ENCODE peak calls at places on chromosomes 16 and 17, in seven cellular contexts. Q is effector memory CD4-positive, alpha-beta T cell; W is upper lobe of right lung; M is tibial artery; F is fibroblast of lung; Y is IMR-90; P is lung. H is an unnamed sample.

GRCh38 chr17:15169676-15170075 is 95.5 kb downstream of the PMP22 start:
- DNase-seq in W (no peak), P (no peak), F (peak; percentile 24), M (no peak), Y (peak; percentile 77), Q (no peak), H (no peak)

GRCh38 chr16:69100046-69100765 is 5.2 kb upstream of the HAS3 start:
- DNase-seq in F (no peak), Q (no peak), P (no peak), Y (no peak), W (peak; percentile 66), M (no peak), H (no peak)

GRCh38 chr16:57868913-57869520 is 66.7 kb upstream of the KIFC3 start:
- DNase-seq in P (no peak), M (no peak), W (no peak), F (no peak), Q (no peak), Y (no peak), H (no peak)

GRCh38 chr16:54204756-54205155 is 81.8 kb downstream of the IRX3 start:
- DNase-seq in W (no peak), Y (no peak), F (no peak), M (no peak), P (no peak), Q (no peak), H (no peak)

GRCh38 chr17:27529230-27529796 is 73.1 kb downstream of the KSR1 start:
- DNase-seq in P (peak; percentile 46), W (peak; percentile 77), M (no peak), Y (peak; percentile 76), F (peak; percentile 86), Q (no peak), H (no peak)

GRCh38 chr17:74042744-74043486 is 160.6 kb upstream of the RPL38 start:
- DNase-seq in Y (peak; percentile 33), P (no peak), W (no peak), F (peak; percentile 31), M (peak; percentile 79), Q (no peak), H (no peak)

GRCh38 chr17:178292-179065 is 3.0 kb downstream of the DOC2B start:
- DNase-seq in M (no peak), P (no peak), Q (no peak), Y (no peak), W (no peak), F (no peak), H (no peak)

GRCh38 chr17:64653985-64654355 is 8.1 kb downstream of the SMURF2 start:
- DNase-seq in W (no peak), P (no peak), M (no peak), F (peak; percentile 49), Q (no peak), Y (no peak), H (no peak)

GRCh38 chr16:75789237-75789636 is 62.9 kb upstream of the CPHXL start:
- DNase-seq in Q (no peak), W (no peak), P (no peak), Y (peak; percentile 46), F (peak; percentile 64), M (no peak), H (no peak)

GRCh38 chr16:52480237-52480636 is 66.7 kb downstream of the TOX3 start:
- DNase-seq in F (no peak), P (no peak), W (no peak), Q (no peak), M (no peak), Y (no peak), H (no peak)

GRCh38 chr16:16014329-16015224 is 65.2 kb downstream of the ABCC1 start:
- DNase-seq in W (no peak), Y (peak; percentile 62), M (peak; percentile 98), P (peak; percentile 37), F (peak; percentile 69), Q (no peak), H (no peak)

GRCh38 chr17:42675348-42675983 is 1.3 kb downstream of the PLEKHH3 start:
- DNase-seq in W (peak; percentile 71), F (no peak), Y (no peak), M (peak; percentile 85), P (no peak), Q (no peak), H (no peak)

GRCh38 chr16:641326-642188 is at the start of gene MCRIP2:
- DNase-seq in Q (peak; percentile 38), P (peak; percentile 85), M (peak; percentile 91), F (peak; percentile 72), Y (peak; percentile 61), W (peak; percentile 96), H (peak; percentile 52)

GRCh38 chr17:17813725-17814095 is 23.1 kb downstream of the SREBF1 start:
- DNase-seq in M (no peak), Y (no peak), W (no peak), Q (no peak), F (no peak), P (no peak), H (no peak)

GRCh38 chr16:57585051-57585687 is 42.7 kb downstream of the ADGRG5 start:
- DNase-seq in Y (no peak), W (no peak), P (no peak), Q (no peak), M (no peak), F (no peak), H (no peak)

GRCh38 chr17:79043191-79043930 is 19.4 kb downstream of the C1QTNF1 start:
- DNase-seq in F (no peak), W (peak; percentile 39), P (no peak), Q (no peak), Y (no peak), M (peak; percentile 47), H (no peak)

GRCh38 chr16:69827527-69827926 is 65.4 kb downstream of the WWP2 start:
- DNase-seq in Y (no peak), P (no peak), M (no peak), F (no peak), Q (no peak), W (no peak), H (no peak)

GRCh38 chr16:55480228-55480655 is 1.2 kb downstream of the MMP2 start:
- DNase-seq in Q (no peak), M (peak; percentile 93), F (peak; percentile 95), W (peak; percentile 87), P (peak; percentile 74), Y (peak; percentile 93), H (no peak)

GRCh38 chr17:41178341-41178740 is 320 bp upstream of the KRTAP4-2 start:
- DNase-seq in F (no peak), P (no peak), Q (no peak), M (no peak), Y (peak; percentile 72), W (no peak), H (no peak)

GRCh38 chr16:77445321-77445720 is 10.5 kb upstream of the ADAMTS18 start:
- DNase-seq in W (no peak), Y (no peak), Q (no peak), P (no peak), M (no peak), F (no peak), H (no peak)

GRCh38 chr17:61702450-61702849 is 111.4 kb upstream of the NACA2 start:
- DNase-seq in M (no peak), F (no peak), Y (no peak), W (no peak), Q (no peak), P (no peak), H (no peak)
- H3K9me3 ChIP-seq in M (peaks cover 31% of the 10 kb centered on the region), F (no peaks in the 10 kb centered on the region), Y (peaks cover 19% of the 10 kb centered on the region), W (peaks cover 33% of the 10 kb centered on the region), Q (peaks cover 14% of the 10 kb centered on the region), P (peaks cover 7% of the 10 kb centered on the region), H (peaks cover 9% of the 10 kb centered on the region)

GRCh38 chr17:20300399-20301037 is 166.8 kb downstream of the LGALS9B start:
- DNase-seq in F (no peak), M (no peak), W (no peak), Y (peak; percentile 95), P (no peak), Q (no peak), H (no peak)

GRCh38 chr17:20307325-20307910 is 159.9 kb downstream of the LGALS9B start:
- DNase-seq in Q (no peak), M (no peak), F (no peak), Y (no peak), P (no peak), W (no peak), H (no peak)

GRCh38 chr17:20306924-20307323 is 160.4 kb downstream of the LGALS9B start:
- DNase-seq in Q (no peak), P (no peak), W (no peak), F (no peak), Y (no peak), M (no peak), H (no peak)

GRCh38 chr17:20302191-20302917 is 165.0 kb downstream of the LGALS9B start:
- DNase-seq in Q (no peak), F (no peak), Y (peak; percentile 4), P (no peak), M (no peak), W (no peak), H (no peak)

DNA sequence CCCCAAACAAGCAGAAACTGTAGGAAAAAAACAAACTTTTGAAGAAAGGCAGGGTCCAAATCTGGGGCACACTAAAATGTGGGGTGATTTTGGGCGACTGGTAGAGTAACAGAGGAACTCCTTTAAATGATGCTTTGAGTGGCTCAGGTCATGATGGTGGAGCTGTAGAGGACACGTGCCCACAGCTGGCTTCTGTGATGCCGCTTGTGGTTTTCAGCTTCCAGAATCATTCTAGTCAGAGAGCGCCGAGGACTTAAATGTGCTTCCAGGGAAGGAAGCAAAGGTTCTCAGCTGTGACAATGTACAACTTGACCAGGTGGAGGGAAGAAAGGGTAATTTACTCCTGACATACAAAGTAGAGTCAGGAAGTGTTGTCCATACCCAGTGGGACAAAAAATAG is 162.4 kb downstream of the LGALS9B start:
- DNase-seq in M (no peak), Y (no peak), W (no peak), P (no peak), F (no peak), Q (no peak), H (no peak)
- H3K9me3 ChIP-seq in M (peaks cover 16% of the 10 kb centered on the region), Y (peaks cover 16% of the 10 kb centered on the region), W (peaks cover 13% of the 10 kb centered on the region), P (peaks cover 11% of the 10 kb centered on the region), F (no peaks in the 10 kb centered on the region), Q (peaks cover 3% of the 10 kb centered on the region), H (no peaks in the 10 kb centered on the region)

GRCh38 chr17:22443061-22443460 is 750.7 kb downstream of the KCNJ18 start:
- DNase-seq in Y (no peak), P (no peak), M (no peak), F (no peak), Q (no peak), W (no peak), H (no peak)
- H3K9me3 ChIP-seq in Y (peaks cover 16% of the 10 kb centered on the region), P (no peaks in the 10 kb centered on the region), M (no peaks in the 10 kb centered on the region), F (no peaks in the 10 kb centered on the region), Q (no peaks in the 10 kb centered on the region), W (no peaks in the 10 kb centered on the region), H (no peaks in the 10 kb centered on the region)

GRCh38 chr16:35706901-35707300 is 2247.5 kb downstream of the TP53TG3F start:
- DNase-seq in M (no peak), Q (no peak), Y (no peak), P (no peak), F (no peak), W (no peak), H (no peak)
- H3K9me3 ChIP-seq in M (peaks cover 3% of the 10 kb centered on the region), Q (no peaks in the 10 kb centered on the region), Y (peaks cover 3% of the 10 kb centered on the region), P (no peaks in the 10 kb centered on the region), F (no peaks in the 10 kb centered on the region), W (no peaks in the 10 kb centered on the region), H (no peaks in the 10 kb centered on the region)

DNA sequence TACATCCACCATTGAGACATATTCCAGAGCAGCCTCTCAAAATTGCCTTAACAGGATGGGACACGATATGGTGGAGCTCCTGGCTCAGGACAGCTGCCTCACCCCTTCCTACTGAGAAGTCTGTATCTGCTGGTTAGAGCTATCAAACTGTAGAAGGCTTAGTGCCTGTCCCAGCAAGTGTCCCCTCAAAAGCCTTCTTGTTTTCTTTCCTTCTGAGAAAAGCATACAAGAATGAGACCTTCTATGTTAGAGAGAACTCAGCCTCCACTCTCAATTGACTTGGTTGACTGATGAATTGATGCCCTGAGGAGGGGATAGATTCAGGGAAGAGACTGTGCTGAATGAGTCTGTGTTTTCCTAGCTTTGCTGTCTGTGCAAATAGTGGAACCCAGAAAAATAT is 2020.9 kb downstream of the TP53TG3F start:
- DNase-seq in F (no peak), P (no peak), Y (no peak), Q (no peak), M (no peak), W (no peak), H (no peak)
- H3K9me3 ChIP-seq in F (no peaks in the 10 kb centered on the region), P (no peaks in the 10 kb centered on the region), Y (peaks cover 5% of the 10 kb centered on the region), Q (no peaks in the 10 kb centered on the region), M (no peaks in the 10 kb centered on the region), W (peaks cover 7% of the 10 kb centered on the region), H (peaks cover 5% of the 10 kb centered on the region)

H was measured in T-helper 17 cell.